ENCODE peak calls at places on chromosomes 6 and 20, in seven cellular contexts. F, Z, E, B, O, C and W are unnamed samples. For H3K36me3, the result is how much of the 10 kb centered on the place peaks cover.

GRCh38 chr20:14712302-14712739 is 374.9 kb upstream of the FLRT3 start:
- DNase-seq in E (peak), Z (peak), C (no peak), B (no peak), F (no peak), O (no peak), W (no peak)

GRCh38 chr6:159701413-159701999 is 8.5 kb upstream of the SOD2 start:
- DNase-seq in Z (peak), F (peak), B (no peak), O (no peak), C (no peak), E (no peak), W (no peak)

GRCh38 chr20:50580016-50580747 is 70.0 kb downstream of the PTPN1 start:
- DNase-seq in O (no peak), B (peak), Z (peak), F (peak), C (peak), E (peak), W (peak)

GRCh38 chr6:22295145-22295544 is 1.7 kb downstream of the PRL start:
- DNase-seq in B (no peak), O (no peak), Z (no peak), E (no peak), C (no peak), F (no peak), W (no peak)

GRCh38 chr6:156416392-156416791 is 360.8 kb upstream of the ARID1B start:
- DNase-seq in O (no peak), E (no peak), Z (no peak), C (no peak), B (no peak), F (no peak), W (no peak)

GRCh38 chr6:9744119-9744518 is 670.8 kb downstream of the TFAP2A start:
- DNase-seq in E (no peak), O (no peak), C (no peak), B (no peak), F (no peak), Z (no peak), W (no peak)

GRCh38 chr20:434661-435419 is 26.7 kb downstream of the RBCK1 start:
- DNase-seq in F (no peak), E (no peak), Z (no peak), C (no peak), O (peak), B (no peak), W (peak)

GRCh38 chr6:105326216-105326615 is 76.7 kb downstream of the PREP start:
- DNase-seq in O (no peak), E (no peak), Z (peak), C (peak), B (no peak), F (peak), W (peak)

GRCh38 chr6:26594730-26595632 is 1.8 kb upstream of the ABT1 start:
- DNase-seq in O (no peak), B (no peak), C (no peak), Z (peak), F (no peak), E (peak), W (no peak)

GRCh38 chr20:14622796-14623195 is 285.4 kb upstream of the FLRT3 start:
- DNase-seq in F (no peak), E (no peak), C (no peak), B (no peak), O (no peak), Z (peak), W (no peak)

GRCh38 chr6:64860203-64860602 is 846.8 kb downstream of the EYS start:
- DNase-seq in C (no peak), O (no peak), F (no peak), Z (no peak), E (no peak), B (no peak), W (no peak)

GRCh38 chr6:144285798-144286502 is 815 bp downstream of the UTRN start:
- DNase-seq in C (peak), O (peak), B (peak), E (no peak), Z (peak), F (peak), W (peak)

DNA sequence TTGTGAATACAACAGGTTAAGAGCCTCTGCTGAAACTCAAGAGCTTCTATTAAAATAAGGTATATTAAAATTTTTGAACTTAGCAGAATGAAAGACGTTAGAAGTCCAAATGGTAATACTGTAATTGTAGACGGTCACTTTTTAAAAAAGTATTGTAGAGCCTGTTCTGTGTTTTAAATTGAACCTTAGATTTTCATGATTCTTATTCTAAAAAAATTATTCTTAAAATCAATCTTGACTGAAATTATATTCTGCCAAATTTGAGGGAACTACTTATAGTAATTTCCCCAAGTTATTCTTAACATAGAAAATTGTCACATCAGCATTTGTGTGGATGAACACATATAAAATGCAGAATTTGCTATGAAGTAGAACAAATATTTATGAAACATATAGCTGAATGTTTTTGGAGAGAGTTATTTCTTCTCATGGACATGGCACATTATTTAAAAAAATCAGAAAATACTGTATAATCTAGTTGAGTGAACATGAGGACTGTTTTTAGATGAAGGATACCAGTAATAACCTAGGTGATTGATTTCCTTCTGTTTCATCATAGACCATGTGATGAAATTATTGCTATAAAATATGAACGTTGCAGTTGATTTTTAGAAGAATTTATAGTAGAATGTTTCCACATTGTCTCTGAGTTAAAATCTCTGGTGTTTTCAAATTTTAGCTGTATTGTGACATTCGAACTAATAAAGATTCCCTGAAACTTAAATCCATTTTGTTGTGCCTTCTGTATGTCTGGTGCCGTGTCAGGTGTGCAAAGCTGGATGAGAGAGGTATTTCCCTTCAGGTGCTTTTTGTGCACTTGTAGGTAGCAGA is 2.8 kb downstream of the TBPL1 start:
- DNase-seq in C (no peak), Z (no peak), F (no peak), B (no peak), O (no peak), E (no peak), W (no peak)
- H3K4me3 ChIP-seq in C (no peak), Z (no peak), F (no peak), B (no peak), O (no peak), E (no peak), W (no peak)

GRCh38 chr6:43579171-43579570 is 3.2 kb downstream of the POLH start:
- DNase-seq in F (no peak), O (no peak), Z (peak), C (no peak), B (no peak), E (no peak), W (no peak)

GRCh38 chr6:43588194-43588593 is 12.2 kb downstream of the POLH start:
- DNase-seq in C (no peak), Z (no peak), E (no peak), B (no peak), O (no peak), F (no peak), W (no peak)

GRCh38 chr6:43582911-43583310 is 6.9 kb downstream of the POLH start:
- DNase-seq in F (no peak), C (no peak), Z (no peak), B (no peak), O (no peak), E (no peak), W (no peak)

DNA sequence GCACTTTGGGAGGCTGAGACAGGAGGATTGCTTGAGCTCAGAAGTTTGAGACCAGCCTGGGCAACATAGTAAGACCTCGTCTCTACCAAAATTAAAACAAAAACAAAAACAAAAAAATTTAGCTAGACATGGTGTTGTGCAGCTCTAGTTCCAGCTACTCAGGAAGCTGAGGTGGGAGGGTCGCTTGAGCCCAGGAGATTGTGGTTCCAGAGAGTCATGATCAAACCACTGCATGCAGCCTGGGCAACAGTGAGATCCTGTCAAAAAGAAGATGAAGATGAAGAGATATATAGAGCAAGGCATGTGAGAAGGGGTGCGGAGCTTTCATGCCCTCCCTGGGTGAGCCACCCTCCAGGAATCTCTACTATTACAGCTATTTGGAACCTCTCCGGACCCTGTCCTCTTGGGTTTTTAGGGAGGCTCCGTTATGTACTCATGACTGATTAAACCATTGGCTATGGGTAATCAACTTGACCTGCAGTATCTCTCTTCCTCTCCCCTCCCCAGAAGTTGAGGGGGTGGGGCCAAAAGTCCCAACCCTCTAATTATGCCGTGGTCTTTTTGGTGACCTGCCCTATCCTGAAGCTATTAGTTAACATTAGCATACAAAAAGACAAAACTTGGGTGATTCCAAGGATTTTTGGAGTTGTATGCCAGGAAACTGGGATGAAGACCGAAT is 9.0 kb downstream of the POLH start:
- DNase-seq in E (no peak), F (no peak), B (no peak), Z (peak), C (no peak), O (no peak), W (no peak)
- H3K36me3 ChIP-seq in E (under half), F (under half), B (half or more), Z (under half), C (under half), O (under half), W (under half)

DNA sequence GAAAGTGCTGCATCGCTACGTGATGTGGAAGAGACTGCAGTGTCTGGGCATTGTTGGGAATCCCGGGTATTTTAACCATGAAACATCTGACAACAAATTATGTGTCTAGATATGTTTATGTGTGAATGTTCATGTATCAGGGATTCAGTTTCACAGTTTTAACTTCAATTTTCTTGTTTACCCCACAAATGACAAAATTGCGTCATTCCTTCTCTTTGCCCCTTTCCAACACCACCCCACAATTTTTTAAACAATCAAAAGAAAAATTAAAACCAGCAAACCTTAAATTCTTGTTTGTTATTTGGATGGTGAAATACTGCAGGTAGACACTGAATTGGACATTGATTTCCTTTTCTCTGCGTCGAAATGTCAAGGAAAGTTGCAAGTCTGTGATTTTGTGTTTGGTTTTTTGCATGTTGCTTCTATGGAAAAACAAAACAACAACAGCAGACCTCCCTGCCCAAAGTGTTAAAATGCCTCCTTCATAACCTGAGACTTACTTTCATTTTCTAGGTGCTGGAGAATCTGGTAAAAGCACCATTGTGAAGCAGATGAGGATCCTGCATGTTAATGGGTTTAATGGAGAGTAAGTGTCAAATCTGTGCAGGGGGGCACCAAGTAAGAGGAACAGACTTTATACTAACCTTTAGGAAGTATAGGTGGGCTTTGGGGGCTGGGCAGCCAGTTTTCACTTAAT is 42.7 kb downstream of the GNAS start:
- DNase-seq in E (no peak), B (no peak), F (no peak), C (no peak), O (no peak), Z (no peak), W (no peak)
- H3K4me3 ChIP-seq in E (no peak), B (peak), F (peak), C (no peak), O (no peak), Z (peak), W (no peak)

GRCh38 chr20:32451682-32452461 is 93.7 kb downstream of the ASXL1 start:
- DNase-seq in E (no peak), B (peak), Z (no peak), F (no peak), C (no peak), O (peak), W (peak)

GRCh38 chr20:32453467-32454163 is 95.5 kb downstream of the ASXL1 start:
- DNase-seq in C (no peak), O (peak), Z (no peak), B (peak), E (no peak), F (no peak), W (no peak)

GRCh38 chr20:32454164-32455145 is 96.3 kb downstream of the ASXL1 start:
- DNase-seq in C (no peak), E (no peak), Z (no peak), B (no peak), F (no peak), O (peak), W (peak)

GRCh38 chr20:32451340-32451681 is 93.2 kb downstream of the ASXL1 start:
- DNase-seq in C (no peak), O (no peak), E (no peak), B (no peak), F (no peak), Z (no peak), W (no peak)

DNA sequence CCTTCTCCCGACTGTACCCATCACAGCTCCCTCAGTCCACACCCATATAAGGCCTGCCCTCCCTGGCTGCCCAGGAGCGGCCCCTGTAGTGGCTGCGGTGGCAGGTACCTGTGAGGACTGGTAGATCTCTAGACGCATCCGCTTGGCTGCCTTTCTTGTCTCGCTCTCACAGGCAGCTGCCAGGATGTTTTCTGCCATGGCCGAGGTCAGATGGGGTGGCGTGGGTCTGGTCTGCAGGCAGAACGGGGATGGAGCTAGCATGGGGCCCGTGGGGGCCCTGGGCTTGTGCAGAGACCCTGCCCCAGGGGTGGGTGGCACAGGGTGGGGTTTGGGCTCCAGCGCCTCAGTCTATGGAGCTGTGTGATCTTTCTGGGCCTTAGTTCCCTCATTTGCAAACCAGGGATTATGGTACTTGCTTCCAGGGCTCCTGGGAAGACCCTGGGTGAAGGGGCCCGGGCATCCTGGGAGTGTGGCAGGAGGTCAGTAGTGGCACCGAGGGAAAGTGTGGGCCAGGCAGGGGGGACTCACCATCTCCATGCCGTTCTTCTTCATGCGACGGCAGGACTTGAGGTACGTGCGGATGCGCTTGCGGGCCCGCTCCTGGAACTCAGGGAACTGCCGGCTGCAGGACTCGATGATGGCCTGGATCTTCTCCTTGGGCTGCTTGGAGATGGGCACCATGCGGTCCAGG is 94.8 kb downstream of the ASXL1 start:
- DNase-seq in E (no peak), B (no peak), C (no peak), Z (no peak), O (peak), F (no peak), W (peak)
- H3K36me3 ChIP-seq in E (half or more), B (half or more), C (under half), Z (under half), O (under half), F (under half), W (under half)

DNA sequence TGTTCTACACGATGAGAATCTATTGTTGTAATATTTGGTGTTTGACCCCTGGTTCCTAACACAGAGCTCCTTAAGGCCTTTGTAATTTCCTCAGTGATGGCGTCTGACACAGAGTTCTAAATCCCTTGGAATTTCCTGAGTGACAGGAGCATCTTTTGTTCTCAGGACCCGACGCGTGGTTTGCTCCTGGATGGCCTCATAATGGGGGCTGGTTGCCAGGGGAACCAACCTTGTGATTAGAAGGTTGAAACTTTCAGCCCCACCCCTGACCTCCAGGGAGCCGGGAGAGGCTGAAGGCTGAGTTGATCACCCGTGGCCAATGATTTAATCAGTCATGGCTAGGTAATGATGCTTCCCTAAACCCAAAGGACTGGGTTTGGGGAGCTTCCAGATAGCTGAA is 20.5 kb upstream of the ZNF133 start:
- DNase-seq in O (no peak), B (no peak), Z (no peak), E (peak), C (no peak), F (no peak), W (no peak)
- H3K4me3 ChIP-seq in O (no peak), B (no peak), Z (no peak), E (no peak), C (no peak), F (no peak), W (no peak)

GRCh38 chr6:33252758-33253157 is 18.9 kb downstream of the VPS52 start:
- DNase-seq in B (no peak), F (no peak), Z (peak), O (no peak), E (no peak), C (no peak), W (no peak)
- H3K36me3 ChIP-seq in B (under half), F (under half), Z (under half), O (under half), E (under half), C (under half), W (under half)

GRCh38 chr6:127515234-127515793 is 3.8 kb downstream of the MTCL3 start:
- DNase-seq in O (no peak), Z (no peak), F (no peak), C (no peak), E (peak), B (no peak), W (no peak)
- H3K4me3 ChIP-seq in O (peak), Z (peak), F (peak), C (peak), E (peak), B (peak), W (peak)

DNA sequence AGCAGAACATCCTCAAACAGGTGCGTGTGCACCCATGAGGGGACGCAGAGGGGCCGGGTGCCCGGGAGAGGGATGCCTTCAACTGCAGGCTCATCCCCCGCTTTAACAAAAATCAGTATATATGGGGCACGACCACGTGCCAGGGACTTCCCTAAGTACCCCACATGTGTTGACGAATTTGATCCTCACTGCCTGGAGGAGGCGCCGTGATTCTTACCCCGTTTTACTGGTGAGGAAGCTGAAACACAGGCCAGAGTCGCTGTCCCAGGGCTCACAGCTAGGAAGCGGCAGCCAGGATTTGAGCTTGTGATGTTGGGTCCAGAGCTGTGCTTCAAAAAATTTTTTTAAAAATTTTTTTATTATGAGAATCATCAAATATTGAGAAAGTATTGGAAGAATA is 44.8 kb downstream of the ITPR3 start:
- DNase-seq in F (no peak), B (no peak), E (no peak), Z (no peak), O (no peak), C (no peak), W (no peak)
- H3K36me3 ChIP-seq in F (under half), B (half or more), E (under half), Z (under half), O (under half), C (under half), W (under half)

GRCh38 chr6:871503-871902 is 178.6 kb upstream of the EXOC2 start:
- DNase-seq in O (no peak), F (no peak), B (no peak), Z (no peak), C (no peak), E (no peak), W (no peak)

GRCh38 chr6:866316-866715 is 173.4 kb upstream of the EXOC2 start:
- DNase-seq in E (no peak), B (no peak), F (no peak), C (no peak), O (no peak), Z (no peak), W (no peak)

GRCh38 chr6:867378-867777 is 174.4 kb upstream of the EXOC2 start:
- DNase-seq in Z (no peak), E (no peak), F (no peak), O (no peak), C (no peak), B (no peak), W (no peak)

GRCh38 chr6:868212-868611 is 175.3 kb upstream of the EXOC2 start:
- DNase-seq in O (no peak), Z (no peak), E (no peak), C (no peak), B (no peak), F (no peak), W (no peak)

GRCh38 chr6:865846-866245 is 172.9 kb upstream of the EXOC2 start:
- DNase-seq in C (no peak), Z (no peak), O (no peak), E (no peak), B (no peak), F (no peak), W (no peak)
- H3K4me3 ChIP-seq in C (no peak), Z (no peak), O (no peak), E (no peak), B (no peak), F (no peak), W (no peak)